ENCODE peak calls at places on chromosomes 6 and 20, in seven cellular contexts. Y, A, S, X, T, L and Z are unnamed samples.

GRCh38 chr6:14337157-14337556 is 219.6 kb downstream of the CD83 start:
- DNase-seq in Y (no peak), A (no peak), S (no peak), X (no peak), T (no peak), L (no peak), Z (no peak)

GRCh38 chr6:27814665-27815424 is 97.4 kb downstream of the OR2B2 start:
- DNase-seq in Y (no peak), A (no peak), S (no peak), X (no peak), T (peak; percentile 92), L (peak; percentile 88), Z (peak; percentile 93)

GRCh38 chr6:44056392-44057237 is 70.6 kb downstream of the MRPL14 start:
- DNase-seq in Y (no peak), A (peak; percentile 72), S (no peak), X (no peak), T (peak; percentile 83), L (peak; percentile 34), Z (peak; percentile 96)

GRCh38 chr6:30935018-30935417 is 3.0 kb upstream of the SFTA2 start:
- DNase-seq in Y (no peak), A (no peak), S (no peak), X (no peak), T (no peak), L (no peak), Z (no peak)

GRCh38 chr6:52410979-52411378 is 9.2 kb upstream of the EFHC1 start:
- DNase-seq in Y (no peak), A (no peak), S (no peak), X (no peak), T (no peak), L (no peak), Z (no peak)

GRCh38 chr6:24584390-24584735 is 61.6 kb downstream of the KIAA0319 start:
- DNase-seq in Y (no peak), A (no peak), S (no peak), X (no peak), T (no peak), L (no peak), Z (no peak)

GRCh38 chr6:163579111-163579879 is 164.8 kb downstream of the QKI start:
- DNase-seq in Y (no peak), A (peak; percentile 38), S (no peak), X (no peak), T (peak; percentile 37), L (no peak), Z (peak; percentile 16)

GRCh38 chr6:127880452-127880851 is 20.4 kb downstream of the THEMIS start:
- DNase-seq in Y (no peak), A (no peak), S (no peak), X (no peak), T (no peak), L (no peak), Z (no peak)

GRCh38 chr6:114049367-114049966 is 78.5 kb upstream of the HDAC2 start:
- DNase-seq in Y (no peak), A (no peak), S (no peak), X (no peak), T (peak; percentile 12), L (peak; percentile 11), Z (no peak)

GRCh38 chr6:137389150-137389664 is 105.0 kb downstream of the OLIG3 start:
- DNase-seq in Y (no peak), A (no peak), S (no peak), X (peak; percentile 86), T (no peak), L (peak; percentile 45), Z (no peak)

GRCh38 chr6:147538821-147539220 is 30.3 kb downstream of the SAMD5 start:
- DNase-seq in Y (no peak), A (no peak), S (no peak), X (no peak), T (no peak), L (no peak), Z (peak; percentile 66)

GRCh38 chr6:169629256-169629655 is 72.6 kb downstream of the WDR27 start:
- DNase-seq in Y (no peak), A (no peak), S (no peak), X (no peak), T (no peak), L (no peak), Z (no peak)

GRCh38 chr6:57267586-57268293 is 45.6 kb upstream of the RAB23 start:
- DNase-seq in Y (no peak), A (no peak), S (no peak), X (peak; percentile 36), T (peak; percentile 99), L (peak; percentile 78), Z (peak; percentile 98)

GRCh38 chr6:108661430-108661829 is 100.7 kb downstream of the FOXO3 start:
- DNase-seq in Y (no peak), A (no peak), S (no peak), X (no peak), T (peak; percentile 36), L (no peak), Z (no peak)

GRCh38 chr6:137832110-137832509 is 34.9 kb upstream of the TNFAIP3 start:
- DNase-seq in Y (no peak), A (no peak), S (no peak), X (no peak), T (peak; percentile 95), L (no peak), Z (no peak)

GRCh38 chr6:41936073-41936837 is 5.4 kb downstream of the CCND3 start:
- DNase-seq in Y (peak; percentile 65), A (peak; percentile 69), S (no peak), X (peak; percentile 99), T (peak; percentile 72), L (peak; percentile 82), Z (peak; percentile 42)

GRCh38 chr6:170130201-170130621 is 160.7 kb downstream of the DLL1 start:
- DNase-seq in Y (peak; percentile 43), A (peak; percentile 48), S (no peak), X (no peak), T (no peak), L (no peak), Z (no peak)

GRCh38 chr6:6738922-6739717 is 150.6 kb downstream of the LY86 start:
- DNase-seq in Y (no peak), A (no peak), S (no peak), X (no peak), T (no peak), L (no peak), Z (no peak)

GRCh38 chr6:6738108-6738507 is 149.6 kb downstream of the LY86 start:
- DNase-seq in Y (no peak), A (no peak), S (no peak), X (no peak), T (no peak), L (no peak), Z (no peak)

GRCh38 chr6:6736753-6737654 is 148.5 kb downstream of the LY86 start:
- DNase-seq in Y (no peak), A (peak; percentile 84), S (no peak), X (no peak), T (no peak), L (peak; percentile 34), Z (no peak)

GRCh38 chr6:6734463-6735455 is 146.2 kb downstream of the LY86 start:
- DNase-seq in Y (no peak), A (no peak), S (no peak), X (no peak), T (peak; percentile 28), L (peak; percentile 45), Z (no peak)

GRCh38 chr6:6737666-6738065 is 149.1 kb downstream of the LY86 start:
- DNase-seq in Y (no peak), A (no peak), S (no peak), X (no peak), T (no peak), L (no peak), Z (no peak)
- H3K4me3 ChIP-seq in Y (peak overlapping the region; percentile 34), A (peak overlapping the region; percentile 63), S (peak overlapping the region; percentile 33), X (no peak overlapping the region), T (no peak overlapping the region), L (no peak overlapping the region), Z (no peak overlapping the region)

GRCh38 chr20:47527004-47527800 is 25.5 kb downstream of the NCOA3 start:
- DNase-seq in Y (no peak), A (no peak), S (no peak), X (no peak), T (no peak), L (no peak), Z (no peak)

GRCh38 chr20:47524385-47524784 is 22.7 kb downstream of the NCOA3 start:
- DNase-seq in Y (no peak), A (no peak), S (no peak), X (no peak), T (no peak), L (no peak), Z (no peak)

GRCh38 chr20:47515843-47516242 is 14.2 kb downstream of the NCOA3 start:
- DNase-seq in Y (no peak), A (no peak), S (no peak), X (no peak), T (no peak), L (no peak), Z (no peak)

DNA sequence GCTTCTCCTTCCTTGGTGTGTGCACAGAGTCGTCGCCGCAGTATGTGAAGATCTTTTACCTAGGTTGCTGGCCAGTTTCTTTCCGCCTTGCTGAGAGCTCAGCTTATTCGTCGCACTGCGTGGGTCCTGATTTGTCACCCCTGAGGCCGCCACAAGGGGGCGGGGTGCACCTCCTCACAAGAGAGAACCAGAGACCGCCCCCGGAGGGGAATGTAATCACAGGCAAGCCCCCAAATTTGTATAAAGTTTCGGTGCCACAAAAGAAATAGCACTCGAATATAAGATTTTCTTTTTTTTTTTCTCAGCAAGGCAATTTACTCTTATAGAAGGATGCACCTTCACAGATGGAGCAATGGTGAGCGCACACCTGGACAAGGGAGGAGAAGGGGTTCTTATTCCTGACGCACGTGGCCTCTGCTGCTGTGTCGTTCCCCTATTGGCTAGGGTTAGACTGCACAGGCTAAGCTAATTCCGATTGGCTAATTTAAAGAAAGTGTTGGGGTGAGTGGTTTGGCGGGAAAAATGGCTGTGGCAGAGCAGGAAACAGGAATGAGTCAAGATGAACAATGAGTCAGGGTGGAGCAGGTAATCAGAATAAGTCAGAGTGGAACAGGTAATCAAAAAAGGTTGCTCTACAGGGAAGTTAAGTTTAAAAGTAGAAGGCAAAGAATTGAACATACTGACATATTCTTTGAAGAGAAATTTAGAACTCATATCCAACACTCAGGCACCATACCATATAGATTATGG is 19.5 kb downstream of the NCOA3 start:
- DNase-seq in Y (no peak), A (no peak), S (no peak), X (no peak), T (no peak), L (no peak), Z (no peak)
- TF ChIP-seq CTCF in Y (no peak), A (peak; percentile 23), S (no peak), X (peak; percentile 24), T (no peak), L (no peak), Z (peak; percentile 4)

DNA sequence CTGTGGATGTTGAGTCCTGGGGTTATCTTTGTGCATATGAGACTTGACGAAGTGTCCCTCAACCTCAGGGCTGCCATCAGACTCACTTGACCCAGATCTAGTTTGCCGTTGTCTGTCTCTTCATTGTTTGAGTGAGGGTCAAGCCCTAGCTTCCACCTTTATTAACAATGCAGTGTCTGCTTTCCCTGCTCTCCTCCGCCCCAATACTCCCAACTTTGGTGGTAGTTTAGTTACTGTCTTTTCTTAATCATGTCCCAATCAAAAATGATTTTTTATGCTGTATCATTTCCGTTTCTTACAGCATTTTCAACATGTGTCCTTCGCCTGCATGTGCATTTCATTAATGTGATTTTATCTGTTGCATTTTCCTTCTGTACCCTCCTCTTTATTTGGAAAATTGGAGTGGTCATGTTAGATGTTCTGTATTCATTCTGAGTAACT is 2.1 kb downstream of the TBPL1 start:
- DNase-seq in Y (no peak), A (no peak), S (no peak), X (no peak), T (no peak), L (no peak), Z (no peak)
- H3K4me3 ChIP-seq in Y (no peak overlapping the region), A (no peak overlapping the region), S (no peak overlapping the region), X (no peak overlapping the region), T (no peak overlapping the region), L (no peak overlapping the region), Z (no peak overlapping the region)

GRCh38 chr6:69722683-69723082 is 74.1 kb downstream of the LMBRD1 start:
- DNase-seq in Y (no peak), A (no peak), S (no peak), X (no peak), T (no peak), L (no peak), Z (no peak)

GRCh38 chr6:69719602-69720193 is 77.1 kb downstream of the LMBRD1 start:
- DNase-seq in Y (no peak), A (no peak), S (no peak), X (no peak), T (no peak), L (peak; percentile 43), Z (peak; percentile 13)
- TF ChIP-seq CTCF in Y (no peak), A (peak; percentile 40), S (no peak), X (peak; percentile 34), T (peak; percentile 37), L (no peak), Z (peak; percentile 70)